ENCODE peak calls at places on chromosome 15, in nine cellular contexts. X is heart left ventricle, L is uterus, A is ovary, G is stomach, S is tibial nerve, M is HepG2, Q is right lobe of liver, Y is body of pancreas. R is an unnamed sample.

GRCh38 chr15:74400313-74400850 is 32.9 kb upstream of the CYP11A1 start:
- DNase-seq in X (no peak), L (no peak), A (no peak), G (no peak), S (no peak), M (no peak), Q (no peak), Y (no peak), R (no peak)

GRCh38 chr15:67303490-67304363 is 49.1 kb downstream of the IQCH start:
- DNase-seq in X (no peak), L (no peak), A (no peak), G (no peak), S (no peak), M (peak; percentile 49), Q (no peak), Y (peak; percentile 27), R (peak; percentile 28)

GRCh38 chr15:26628879-26629529 is 143.9 kb downstream of the GABRB3 start:
- DNase-seq in X (peak; percentile 54), L (peak; percentile 73), A (peak; percentile 70), G (peak; percentile 56), S (peak; percentile 33), M (no peak), Q (peak; percentile 44), Y (peak; percentile 73), R (peak; percentile 80)

GRCh38 chr15:31372635-31373091 is 46.0 kb downstream of the KLF13 start:
- DNase-seq in X (peak; percentile 83), L (peak; percentile 67), A (no peak), G (no peak), S (peak; percentile 54), M (no peak), Q (no peak), Y (peak; percentile 67), R (no peak)

GRCh38 chr15:73183071-73183470 is 130.8 kb downstream of the NEO1 start:
- DNase-seq in X (no peak), L (no peak), A (no peak), G (no peak), S (no peak), M (no peak), Q (no peak), Y (no peak), R (no peak)

GRCh38 chr15:99202176-99202552 is 47.2 kb downstream of the TTC23 start:
- DNase-seq in X (no peak), L (no peak), A (no peak), G (no peak), S (no peak), M (no peak), Q (no peak), Y (no peak), R (no peak)

GRCh38 chr15:72534522-72534921 is 60.4 kb downstream of the ARIH1 start:
- DNase-seq in X (no peak), L (no peak), A (no peak), G (no peak), S (no peak), M (no peak), Q (no peak), Y (no peak), R (no peak)

GRCh38 chr15:85485956-85486567 is 105.7 kb downstream of the AKAP13 start:
- DNase-seq in X (no peak), L (no peak), A (peak; percentile 36), G (peak; percentile 53), S (no peak), M (peak; percentile 75), Q (no peak), Y (peak; percentile 75), R (peak; percentile 82)

GRCh38 chr15:47407692-47408091 is 309.6 kb upstream of the SEMA6D start:
- DNase-seq in X (no peak), L (no peak), A (no peak), G (no peak), S (no peak), M (no peak), Q (no peak), Y (no peak), R (no peak)

GRCh38 chr15:62888628-62889027 is 153.9 kb upstream of the TPM1 start:
- DNase-seq in X (no peak), L (no peak), A (no peak), G (no peak), S (no peak), M (no peak), Q (no peak), Y (no peak), R (no peak)

GRCh38 chr15:91807122-91807521 is 46.4 kb upstream of the SLCO3A1 start:
- DNase-seq in X (no peak), L (no peak), A (no peak), G (no peak), S (no peak), M (no peak), Q (no peak), Y (no peak), R (no peak)

DNA sequence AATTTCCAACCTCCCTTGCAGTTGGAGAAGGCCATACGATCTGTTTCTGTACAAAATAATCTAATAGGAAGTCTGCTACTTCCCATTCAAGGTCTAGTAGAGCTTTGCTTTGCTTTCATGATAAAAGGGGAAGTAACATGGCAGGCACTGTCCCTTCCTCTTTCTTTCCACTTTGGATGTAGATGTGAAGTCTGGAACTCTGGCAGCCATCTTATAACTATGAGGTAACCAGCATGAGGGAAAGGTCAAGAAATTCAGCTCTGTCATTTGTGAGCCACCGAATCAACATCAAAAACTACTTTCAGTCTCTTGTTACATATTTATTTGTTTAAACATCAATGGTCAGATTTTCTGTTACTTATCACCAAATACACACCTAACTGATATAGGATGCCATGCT is 156.2 kb downstream of the MTHFS start:
- DNase-seq in X (no peak), L (no peak), A (no peak), G (no peak), S (no peak), M (no peak), Q (no peak), Y (no peak), R (no peak)
- TF ChIP-seq POLR2A in X (no peak), L (no peak), A (no peak), G (no peak), S (no peak), M (no peak), Q (no peak), Y (no peak), R (no peak)

GRCh38 chr15:60370105-60370803 is 27.5 kb downstream of the ANXA2 start:
- DNase-seq in X (no peak), L (no peak), A (no peak), G (no peak), S (no peak), M (no peak), Q (no peak), Y (no peak), R (no peak)

GRCh38 chr15:60369696-60370095 is 28.1 kb downstream of the ANXA2 start:
- DNase-seq in X (no peak), L (no peak), A (no peak), G (no peak), S (no peak), M (no peak), Q (no peak), Y (no peak), R (no peak)

GRCh38 chr15:60372223-60372622 is 25.6 kb downstream of the ANXA2 start:
- DNase-seq in X (no peak), L (no peak), A (no peak), G (no peak), S (no peak), M (no peak), Q (no peak), Y (no peak), R (no peak)

GRCh38 chr15:60372756-60373155 is 25.0 kb downstream of the ANXA2 start:
- DNase-seq in X (no peak), L (no peak), A (no peak), G (no peak), S (no peak), M (no peak), Q (no peak), Y (no peak), R (no peak)

GRCh38 chr15:60370804-60371700 is 26.7 kb downstream of the ANXA2 start:
- DNase-seq in X (peak; percentile 86), L (peak; percentile 80), A (peak; percentile 69), G (peak; percentile 78), S (peak; percentile 73), M (peak; percentile 70), Q (no peak), Y (peak; percentile 70), R (peak; percentile 91)
- TF ChIP-seq POLR2A in X (no peak), L (no peak), A (no peak), G (no peak), S (no peak), M (no peak), Q (no peak), Y (no peak), R (no peak)

GRCh38 chr15:90002428-90002844 is 1.3 kb downstream of the ZNF710 start:
- DNase-seq in X (peak; percentile 42), L (peak; percentile 42), A (peak; percentile 51), G (no peak), S (no peak), M (no peak), Q (peak; percentile 55), Y (peak; percentile 53), R (peak; percentile 31)

GRCh38 chr15:90000175-90000923 is 775 bp upstream of the ZNF710 start:
- DNase-seq in X (no peak), L (peak; percentile 40), A (peak; percentile 34), G (no peak), S (no peak), M (no peak), Q (no peak), Y (peak; percentile 56), R (no peak)

GRCh38 chr15:90001062-90001682 is at the start of gene ZNF710:
- DNase-seq in X (peak; percentile 56), L (peak; percentile 71), A (peak; percentile 68), G (no peak), S (no peak), M (no peak), Q (no peak), Y (peak; percentile 60), R (peak; percentile 43)

GRCh38 chr15:90003736-90004135 is 2.6 kb downstream of the ZNF710 start:
- DNase-seq in X (no peak), L (no peak), A (peak; percentile 12), G (no peak), S (no peak), M (no peak), Q (no peak), Y (no peak), R (no peak)

GRCh38 chr15:90001683-90002427 is 731 bp downstream of the ZNF710 start:
- DNase-seq in X (peak; percentile 64), L (peak; percentile 64), A (peak; percentile 61), G (peak; percentile 55), S (no peak), M (peak; percentile 29), Q (peak; percentile 72), Y (peak; percentile 71), R (peak; percentile 53)
- TF ChIP-seq POLR2A in X (no peak), L (no peak), A (no peak), G (no peak), S (peak; percentile 16), M (no peak), Q (peak; percentile 36), Y (no peak), R (no peak)

DNA sequence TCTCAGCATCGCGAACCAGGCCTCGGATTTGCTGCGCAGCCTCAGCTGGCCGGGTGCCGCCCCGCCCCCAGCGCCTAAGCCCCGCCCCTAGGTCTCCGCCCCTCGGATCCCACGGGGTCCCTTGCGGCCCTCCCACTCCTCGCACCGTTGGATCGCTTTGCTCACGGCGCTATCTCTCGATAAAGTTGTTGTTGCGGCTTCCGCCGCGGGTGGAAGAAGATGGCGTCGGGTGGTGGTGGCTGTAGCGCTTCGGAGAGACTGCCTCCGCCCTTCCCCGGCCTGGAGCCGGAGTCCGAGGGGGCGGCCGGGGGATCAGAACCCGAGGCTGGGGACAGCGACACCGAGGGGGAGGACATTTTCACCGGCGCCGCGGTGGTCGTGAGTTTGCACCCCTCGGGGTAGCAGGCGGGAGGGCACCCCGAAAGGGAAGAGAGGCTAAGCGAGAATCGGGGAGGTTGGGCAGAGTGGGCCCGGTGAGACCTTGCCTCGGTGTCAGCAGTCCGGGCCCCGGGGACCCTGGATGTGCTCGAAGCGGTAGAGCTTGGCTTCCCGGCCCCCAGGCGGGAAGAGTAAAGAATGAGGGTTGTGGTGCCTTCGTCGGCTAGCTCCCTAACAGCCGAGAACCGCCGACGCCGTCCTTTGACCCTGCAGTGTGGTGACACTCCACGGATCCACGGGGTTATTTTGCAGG is at the start of gene SNX1:
- DNase-seq in X (peak; percentile 95), L (peak; percentile 96), A (peak; percentile 93), G (peak; percentile 94), S (peak; percentile 86), M (peak; percentile 88), Q (peak; percentile 95), Y (peak; percentile 97), R (peak; percentile 95)
- TF ChIP-seq POLR2A in X (no peak), L (peak; percentile 85), A (peak; percentile 93), G (peak; percentile 68), S (peak; percentile 97), M (peak; percentile 84), Q (peak; percentile 88), Y (peak; percentile 80), R (peak; percentile 91)

R was measured in prostate gland.